ENCODE peak calls at places on chromosomes 2 and 18, in seven cellular contexts. D is adrenal gland; F is activated CD4-positive, alpha-beta T cell treated with anti-CD3 and anti-CD28 coated beads, Interleukin-2, amount 50 U/mL, for 4 hours; Y is fibroblast of mammary gland; T is GM12865; V is EL; C is B cell. U is an unnamed sample.

GRCh38 chr2:28658369-28658768 is 93.3 kb upstream of the PPP1CB start:
- DNase-seq in D (no peak), F (no peak), Y (peak), T (no peak), V (peak), C (no peak), U (peak)

GRCh38 chr18:70329076-70329475 is 40.2 kb downstream of the SOCS6 start:
- DNase-seq in D (no peak), F (no peak), Y (no peak), T (no peak), V (no peak), C (no peak), U (no peak)

GRCh38 chr2:56130463-56131070 is 53.2 kb upstream of the CCDC85A start:
- DNase-seq in D (no peak), F (no peak), Y (peak), T (peak), V (peak), C (no peak), U (peak)

GRCh38 chr2:239073745-239074530 is 226.1 kb downstream of the TWIST2 start:
- DNase-seq in D (no peak), F (no peak), Y (no peak), T (no peak), V (no peak), C (no peak), U (no peak)

GRCh38 chr2:127145255-127145899 is 38.4 kb upstream of the BIN1 start:
- DNase-seq in D (no peak), F (no peak), Y (peak), T (no peak), V (peak), C (no peak), U (peak)

GRCh38 chr2:220373878-220374277 is 746.4 kb downstream of the SLC4A3 start:
- DNase-seq in D (no peak), F (no peak), Y (peak), T (no peak), V (peak), C (no peak), U (no peak)

GRCh38 chr18:54616220-54616848 is 25.3 kb downstream of the DYNAP start:
- DNase-seq in D (no peak), F (no peak), Y (no peak), T (peak), V (no peak), C (no peak), U (no peak)

GRCh38 chr2:72149556-72150156 is 2.0 kb upstream of the CYP26B1 start:
- DNase-seq in D (no peak), F (no peak), Y (no peak), T (no peak), V (no peak), C (no peak), U (peak)

GRCh38 chr2:111705711-111706323 is 178.2 kb downstream of the ANAPC1 start:
- DNase-seq in D (no peak), F (peak), Y (peak), T (peak), V (peak), C (no peak), U (peak)

U was measured in Daoy.